ENCODE peak calls at places on chromosomes 12 and 14, in four cellular contexts. B is HepG2, W is GM12878, F is K562. N is an unnamed sample.

GRCh38 chr14:67704484-67705089 is 2.9 kb downstream of the RDH12 start:
- DNase-seq in F (peak; percentile 55), W (peak; percentile 45), B (peak; percentile 54), N (no peak)

GRCh38 chr12:98873823-98874222 is 228.7 kb downstream of the APAF1 start:
- DNase-seq in B (no peak), W (no peak), F (no peak), N (no peak)

GRCh38 chr12:132078190-132078589 is 65.9 kb downstream of the DDX51 start:
- DNase-seq in W (no peak), F (no peak), B (no peak), N (no peak)

GRCh38 chr14:79734151-79734550 is 477.2 kb downstream of the DIO2 start:
- DNase-seq in F (no peak), B (no peak), W (no peak), N (no peak)

GRCh38 chr12:80432061-80432460 is 12.0 kb upstream of the PTPRQ start:
- DNase-seq in B (no peak), W (no peak), F (no peak), N (no peak)

GRCh38 chr12:105480162-105480561 is 149.7 kb downstream of the C12orf75 start:
- DNase-seq in F (no peak), B (no peak), W (no peak), N (no peak)

GRCh38 chr12:9039397-9039977 is 50.1 kb downstream of the KLRG1 start:
- DNase-seq in B (peak; percentile 47), W (no peak), F (peak; percentile 53), N (no peak)

GRCh38 chr12:124556896-124557501 is 10.4 kb downstream of the NCOR2 start:
- DNase-seq in W (no peak), B (no peak), F (no peak), N (no peak)

GRCh38 chr14:102819176-102819628 is 42.0 kb downstream of the TRAF3 start:
- DNase-seq in B (peak; percentile 77), W (peak; percentile 89), F (no peak), N (no peak)

GRCh38 chr14:53956427-53957201 is at the start of gene BMP4:
- DNase-seq in B (peak; percentile 82), F (peak; percentile 32), W (no peak), N (peak; percentile 95)

DNA sequence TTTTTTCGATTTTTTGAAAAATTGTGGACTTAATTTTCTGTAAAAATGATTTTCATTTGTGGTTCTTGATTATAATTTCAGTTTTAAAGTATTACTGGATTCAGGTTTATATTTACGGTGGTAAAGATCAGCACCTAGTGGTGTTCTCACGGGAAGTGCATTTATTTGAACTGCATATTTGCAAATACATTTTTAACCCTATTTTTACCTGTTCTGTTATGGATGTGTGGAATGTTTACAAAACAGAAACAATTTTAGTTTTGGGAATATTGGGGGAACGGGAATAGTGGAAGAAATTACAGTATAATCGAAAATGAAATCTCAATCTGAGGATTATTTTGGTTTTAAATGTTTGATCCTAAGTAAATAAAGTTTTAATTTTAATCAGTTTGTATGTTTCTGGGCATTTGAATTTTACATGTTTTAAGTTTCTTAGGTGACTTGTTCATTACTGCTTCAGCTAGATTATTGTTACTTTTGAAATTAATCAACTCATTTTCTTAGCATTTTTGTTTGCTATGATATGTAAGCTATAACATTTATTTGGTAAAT is 805 bp downstream of the ATF7IP start:
- DNase-seq in F (no peak), B (peak; percentile 28), W (no peak), N (no peak)
- TF ChIP-seq TCF7 in F (no peak), B (no peak), W (no peak), N (no peak)

DNA sequence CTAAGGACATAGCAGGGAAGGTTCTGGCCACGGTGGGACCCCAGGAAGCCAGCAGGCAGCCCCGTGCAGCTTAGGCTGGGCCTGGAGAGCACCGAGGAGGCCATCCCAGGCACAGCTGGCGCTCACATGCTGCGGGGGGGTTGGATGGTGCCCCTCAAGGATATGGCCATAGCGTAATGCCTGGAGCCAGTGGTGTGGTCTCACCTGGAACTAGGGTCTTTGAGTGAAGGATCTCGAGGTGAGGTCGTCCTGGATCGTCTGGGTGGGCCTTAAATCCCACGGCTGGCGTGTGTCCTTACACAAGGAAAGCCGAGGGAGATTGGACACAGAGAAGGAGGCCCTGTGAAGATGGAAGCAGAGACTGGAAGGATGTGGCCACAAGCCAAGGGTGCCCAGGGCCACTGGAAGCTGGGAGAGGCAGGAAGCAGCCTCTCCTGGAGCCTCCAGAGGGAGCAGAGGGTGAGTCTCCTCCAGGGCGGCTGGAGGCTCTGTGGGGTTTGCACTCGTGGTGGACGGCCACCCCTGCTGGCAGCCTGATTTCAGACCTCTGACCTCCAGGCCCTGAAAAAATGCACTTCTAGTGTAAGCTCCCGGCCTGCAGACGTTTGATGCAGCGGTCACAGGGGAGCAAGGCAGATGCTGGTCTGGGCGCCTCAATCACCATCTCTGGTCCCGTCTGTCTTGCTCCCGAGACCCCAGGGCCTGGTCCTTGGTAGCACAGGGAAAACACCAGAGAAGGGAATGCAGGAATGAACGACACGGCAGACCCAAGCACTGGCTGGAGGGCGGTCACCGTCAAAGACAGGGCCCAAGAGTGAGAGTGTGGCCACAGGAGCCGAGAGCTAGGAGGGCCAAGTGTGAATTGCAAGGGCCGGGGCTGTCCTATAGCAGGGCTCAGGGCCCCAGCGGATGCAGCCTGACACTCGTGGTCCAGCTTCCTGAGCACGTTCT is 218.6 kb downstream of the KIF26A start:
- DNase-seq in W (no peak), B (no peak), F (no peak), N (peak; percentile 9)
- TF ChIP-seq TCF7 in W (no peak), B (no peak), F (no peak), N (no peak)

GRCh38 chr12:115749485-115749884 is 528.0 kb downstream of the MED13L start:
- DNase-seq in B (no peak), W (no peak), F (no peak), N (no peak)
- TF ChIP-seq TCF7 in B (no peak), W (no peak), F (no peak), N (no peak)

GRCh38 chr14:104983231-104983721 is 2.3 kb upstream of the CLBA1 start:
- DNase-seq in F (no peak), W (no peak), B (no peak), N (no peak)
- TF ChIP-seq TCF7 in F (no peak), W (no peak), B (no peak), N (no peak)

GRCh38 chr14:93114713-93115068 is 1.0 kb downstream of the ITPK1 start:
- DNase-seq in W (no peak), F (no peak), B (no peak), N (peak; percentile 31)
- TF ChIP-seq TCF7 in W (no peak), F (no peak), B (no peak), N (no peak)

GRCh38 chr14:74546416-74546815 is 52.9 kb downstream of the ISCA2 start:
- DNase-seq in F (no peak), W (no peak), B (no peak), N (no peak)
- TF ChIP-seq TCF7 in F (no peak), W (no peak), B (no peak), N (no peak)